ENCODE peak calls at places on chromosomes 6 and 20, in eight cellular contexts. Q is left lung, R is AG10803, Z is foreskin fibroblast, S is IMR-90, G is cardiac muscle cell, F is fibroblast of pulmonary artery, C is neuronal stem cell. U is an unnamed sample.

GRCh38 chr20:48703107-48703506 is 124.7 kb downstream of the PREX1 start:
- DNase-seq in G (no peak), C (no peak), Q (peak; percentile 31), F (no peak), R (no peak), S (no peak), Z (no peak), U (no peak)

GRCh38 chr6:152552616-152553209 is 84.4 kb downstream of the SYNE1 start:
- DNase-seq in R (peak; percentile 70), C (peak; percentile 54), Q (peak; percentile 64), F (peak; percentile 86), S (peak; percentile 77), G (peak; percentile 80), Z (peak; percentile 87), U (peak; percentile 82)

GRCh38 chr6:125248136-125248535 is 53.6 kb downstream of the HDDC2 start:
- DNase-seq in Z (peak; percentile 38), F (no peak), S (no peak), C (no peak), R (no peak), G (no peak), Q (no peak), U (no peak)

GRCh38 chr6:37501632-37502466 is 2.2 kb upstream of the CCDC167 start:
- DNase-seq in S (no peak), Z (no peak), F (no peak), Q (no peak), R (no peak), C (no peak), G (no peak), U (no peak)

GRCh38 chr6:5996701-5997419 is 9.9 kb downstream of the NRN1 start:
- DNase-seq in G (peak; percentile 43), F (peak; percentile 25), R (peak; percentile 77), S (peak; percentile 9), Z (peak; percentile 69), C (no peak), Q (no peak), U (no peak)

GRCh38 chr6:34355889-34356288 is 36.6 kb downstream of the NUDT3 start:
- DNase-seq in F (no peak), S (no peak), G (no peak), Z (no peak), Q (no peak), R (no peak), C (no peak), U (no peak)

GRCh38 chr6:21264288-21264818 is 329.2 kb upstream of the SOX4 start:
- DNase-seq in S (no peak), R (no peak), G (no peak), Z (peak; percentile 12), Q (no peak), F (no peak), C (no peak), U (no peak)

GRCh38 chr6:30087876-30088275 is 12.3 kb upstream of the RNF39 start:
- DNase-seq in S (no peak), G (no peak), C (no peak), F (no peak), Z (no peak), R (no peak), Q (no peak), U (no peak)

GRCh38 chr6:99550046-99550445 is 18.4 kb downstream of the CCNC start:
- DNase-seq in G (no peak), R (no peak), F (no peak), Z (no peak), C (no peak), Q (no peak), S (no peak), U (no peak)

GRCh38 chr20:52105573-52106422 is 85.8 kb downstream of the ZFP64 start:
- DNase-seq in R (peak; percentile 21), C (peak; percentile 54), Z (peak; percentile 73), F (peak; percentile 40), S (peak; percentile 23), G (peak; percentile 47), Q (no peak), U (no peak)

GRCh38 chr20:17998446-17998845 is 29.6 kb downstream of the MGME1 start:
- DNase-seq in Q (no peak), S (no peak), C (no peak), G (no peak), R (no peak), Z (no peak), F (no peak), U (peak; percentile 21)

GRCh38 chr20:58389324-58389967 is 417 bp downstream of the VAPB start:
- DNase-seq in R (peak; percentile 49), S (peak; percentile 32), F (peak; percentile 34), G (peak; percentile 57), C (no peak), Q (peak; percentile 39), Z (peak; percentile 70), U (peak; percentile 70)

GRCh38 chr6:118297821-118298220 is 250.3 kb upstream of the PLN start:
- DNase-seq in Q (no peak), C (no peak), S (no peak), F (no peak), Z (no peak), G (no peak), R (no peak), U (no peak)

GRCh38 chr6:136654086-136654485 is 103.9 kb upstream of the MAP7 start:
- DNase-seq in S (no peak), Z (no peak), G (no peak), Q (no peak), C (no peak), R (no peak), F (no peak), U (no peak)

DNA sequence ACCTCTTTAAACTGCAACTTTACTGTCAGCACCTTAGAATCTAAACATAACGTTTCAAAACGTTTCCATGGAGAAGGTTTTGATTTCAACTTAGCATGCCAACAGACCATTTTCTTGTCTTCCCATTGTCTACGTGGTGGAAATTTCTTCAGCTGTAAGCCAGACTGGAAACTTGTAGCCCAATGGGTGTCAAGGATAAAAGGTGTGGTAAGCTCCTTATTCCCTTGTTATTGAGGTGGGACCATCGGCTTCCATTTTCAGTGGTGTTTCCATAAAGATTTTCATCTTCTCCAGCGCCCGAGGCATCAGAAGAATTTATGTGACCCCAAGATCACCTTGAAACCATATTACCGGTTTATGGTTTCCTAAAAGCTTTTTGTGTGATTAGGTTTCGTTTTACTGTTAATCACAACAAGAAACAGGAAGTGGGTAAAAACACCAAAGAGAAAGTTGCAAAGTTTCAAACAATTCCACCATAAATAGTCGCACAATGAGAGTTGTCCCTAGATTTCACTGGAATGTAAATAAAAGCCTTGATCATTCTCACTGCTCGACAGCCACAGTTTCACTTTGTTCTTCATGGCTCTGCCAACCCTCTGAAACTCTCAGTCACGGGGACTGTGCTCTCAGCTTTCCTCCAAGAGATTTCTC is 62.9 kb upstream of the CD2AP start:
- DNase-seq in S (peak; percentile 48), Z (peak; percentile 49), R (peak; percentile 51), C (no peak), Q (no peak), F (peak; percentile 36), G (no peak), U (peak; percentile 62)
- H3K4me3 ChIP-seq in S (peak overlapping the region; percentile 25), Z (peak overlapping the region; percentile 59), R (peak overlapping the region; percentile 54), C (no peak overlapping the region), Q (peak overlapping the region; percentile 29), F (peak overlapping the region; percentile 31), G (no peak overlapping the region), U (peak overlapping the region; percentile 63)

GRCh38 chr20:60727425-60727824 is 524.6 kb upstream of the CDH4 start:
- DNase-seq in C (no peak), Z (no peak), Q (no peak), R (no peak), S (no peak), G (no peak), F (no peak), U (no peak)

GRCh38 chr20:60729119-60729900 is 522.8 kb upstream of the CDH4 start:
- DNase-seq in G (no peak), R (no peak), Z (no peak), Q (no peak), C (no peak), F (no peak), S (no peak), U (no peak)

GRCh38 chr20:60725311-60725906 is 526.7 kb upstream of the CDH4 start:
- DNase-seq in Z (no peak), R (no peak), G (no peak), Q (no peak), F (no peak), C (no peak), S (no peak), U (no peak)

DNA sequence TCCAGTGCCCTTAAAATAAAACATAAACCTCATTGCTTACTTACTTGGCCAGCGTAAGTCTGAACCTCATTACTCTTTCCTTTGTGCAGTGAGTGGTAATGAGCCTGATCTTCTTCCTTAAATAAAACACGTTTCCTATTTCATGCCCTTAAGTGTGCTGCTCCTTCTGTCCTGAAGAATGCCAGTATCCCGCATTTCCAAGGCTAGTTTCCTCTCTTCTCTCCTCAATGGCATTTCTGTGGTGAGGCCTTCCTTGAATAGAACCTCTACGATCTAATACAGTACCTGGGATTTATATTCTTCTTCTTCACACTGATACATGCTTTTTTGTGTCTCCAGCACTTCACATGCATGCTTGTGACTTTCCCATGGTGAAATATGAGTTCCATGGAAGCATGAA is 523.4 kb upstream of the CDH4 start:
- DNase-seq in F (no peak), G (no peak), S (no peak), R (no peak), Z (no peak), C (no peak), Q (no peak), U (no peak)
- H3K4me3 ChIP-seq in F (no peak overlapping the region), G (no peak overlapping the region), S (no peak overlapping the region), R (no peak overlapping the region), Z (no peak overlapping the region), C (no peak overlapping the region), Q (no peak overlapping the region), U (no peak overlapping the region)

DNA sequence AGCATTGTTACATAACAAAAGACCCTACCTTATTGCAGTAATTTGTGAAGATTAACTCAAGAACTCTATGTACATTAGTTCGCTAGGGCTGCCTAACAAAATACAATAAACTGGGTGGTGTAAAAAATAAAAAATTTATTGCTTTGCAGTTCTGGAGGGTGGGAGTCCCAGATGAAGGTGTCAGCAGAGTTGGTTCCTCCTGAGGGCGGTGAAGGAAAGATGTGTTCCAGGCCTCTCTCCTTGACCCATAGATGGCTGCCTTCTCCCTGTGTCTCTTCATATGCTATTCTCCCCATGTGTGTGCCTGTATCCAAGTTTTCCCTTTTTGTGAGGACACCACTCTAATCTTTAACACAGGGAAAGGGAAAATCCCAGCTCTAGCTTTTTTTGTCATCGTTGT is 305 bp upstream of the VNN1 start:
- DNase-seq in S (no peak), R (no peak), F (no peak), C (no peak), G (no peak), Z (no peak), Q (no peak), U (no peak)
- H3K4me3 ChIP-seq in S (no peak overlapping the region), R (no peak overlapping the region), F (no peak overlapping the region), C (no peak overlapping the region), G (no peak overlapping the region), Z (no peak overlapping the region), Q (no peak overlapping the region), U (no peak overlapping the region)

DNA sequence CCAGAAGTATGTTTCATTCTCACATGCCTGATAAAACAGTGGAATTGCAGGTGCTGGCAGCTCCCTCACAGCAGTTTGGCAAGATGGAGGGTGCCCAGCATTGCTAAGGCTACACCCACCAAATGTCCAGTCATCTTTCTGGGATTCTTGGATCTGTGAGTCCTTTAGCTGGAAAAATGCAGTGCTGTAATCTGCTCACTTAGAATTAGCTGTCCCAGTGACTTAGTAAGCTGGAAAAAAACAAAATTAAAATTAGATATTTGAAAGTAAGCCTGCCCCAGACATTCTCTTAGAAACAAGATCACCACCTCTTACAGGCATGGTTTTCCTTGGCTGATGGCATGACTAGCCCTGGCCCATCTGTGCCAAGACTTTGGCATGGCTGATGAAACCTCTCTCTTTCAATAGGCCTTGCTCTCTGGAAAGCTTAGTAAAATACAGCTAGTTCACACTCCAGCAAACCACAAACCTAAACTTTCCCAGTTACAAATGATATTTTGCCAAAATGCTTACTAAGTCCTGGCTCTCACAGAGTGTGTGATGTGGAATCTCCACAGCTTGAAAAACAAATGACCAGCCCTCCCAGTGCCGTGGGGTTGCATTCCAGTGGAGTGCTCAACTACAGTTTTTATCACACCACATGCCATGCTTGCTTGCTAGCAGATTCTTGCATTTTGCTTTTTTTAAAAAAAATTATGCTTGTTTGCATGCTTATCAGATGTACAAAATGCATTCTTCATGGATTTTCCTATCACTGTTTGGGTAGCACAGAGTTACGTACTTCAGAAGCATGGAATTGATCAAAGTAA is 261.5 kb downstream of the EYA4 start:
- DNase-seq in G (peak; percentile 10), Q (no peak), Z (peak; percentile 51), F (peak; percentile 78), C (no peak), R (peak; percentile 98), S (peak; percentile 94), U (no peak)
- H3K4me3 ChIP-seq in G (no peak overlapping the region), Q (no peak overlapping the region), Z (no peak overlapping the region), F (no peak overlapping the region), C (no peak overlapping the region), R (no peak overlapping the region), S (no peak overlapping the region), U (no peak overlapping the region)